ENCODE peak calls at places on chromosomes 3 and 15, in eight cellular contexts. E is BE2C, S is HFFc6, Z is mucosa of descending colon, Q is fibroblast of mammary gland, U is psoas muscle, R is foreskin keratinocyte, T is OCI-LY7. X is an unnamed sample.

GRCh38 chr3:58661836-58662235 is 4.7 kb downstream of the FAM3D start:
- DNase-seq in U (no peak), S (no peak), T (no peak), R (no peak), Q (no peak), E (no peak), Z (no peak), X (no peak)

GRCh38 chr3:37945407-37945802 is 45.2 kb upstream of the VILL start:
- DNase-seq in Q (no peak), S (no peak), Z (no peak), R (no peak), E (peak), T (no peak), U (no peak), X (no peak)

GRCh38 chr3:10744098-10744465 is 71.9 kb upstream of the SLC6A11 start:
- DNase-seq in U (no peak), Z (no peak), T (peak), R (no peak), E (peak), Q (no peak), S (peak), X (no peak)

GRCh38 chr3:110620118-110620517 is 451.5 kb upstream of the NECTIN3 start:
- DNase-seq in T (no peak), Q (no peak), S (no peak), U (no peak), E (no peak), Z (no peak), R (peak), X (no peak)

GRCh38 chr3:193830791-193831191 is 237.8 kb downstream of the OPA1 start:
- DNase-seq in T (no peak), S (no peak), E (no peak), Q (no peak), U (no peak), Z (no peak), R (peak), X (no peak)

GRCh38 chr15:67242665-67243064 is 11.8 kb downstream of the AAGAB start:
- DNase-seq in T (no peak), Z (no peak), Q (peak), U (no peak), R (peak), E (no peak), S (no peak), X (no peak)

GRCh38 chr3:152320201-152320617 is 51.5 kb downstream of the MBNL1 start:
- DNase-seq in U (no peak), E (peak), T (no peak), R (no peak), Z (no peak), S (peak), Q (peak), X (no peak)

GRCh38 chr3:129001101-129001816 is at the start of gene EFCC1:
- DNase-seq in T (no peak), R (no peak), Z (peak), Q (no peak), E (no peak), U (peak), S (no peak), X (no peak)

GRCh38 chr3:153210660-153211059 is 48.6 kb downstream of the RAP2B start:
- DNase-seq in E (no peak), R (peak), Q (peak), Z (no peak), T (no peak), U (no peak), S (no peak), X (no peak)

GRCh38 chr3:36832406-36832805 is 68.1 kb upstream of the DCLK3 start:
- DNase-seq in Z (no peak), Q (no peak), S (no peak), U (no peak), T (no peak), E (no peak), R (no peak), X (no peak)

GRCh38 chr3:36842275-36842674 is 77.9 kb upstream of the DCLK3 start:
- DNase-seq in R (no peak), Q (no peak), Z (no peak), T (no peak), U (no peak), S (no peak), E (no peak), X (no peak)

GRCh38 chr3:36833160-36833814 is 68.9 kb upstream of the DCLK3 start:
- DNase-seq in Z (no peak), T (no peak), Q (no peak), R (no peak), S (no peak), E (no peak), U (no peak), X (no peak)

GRCh38 chr3:36840453-36840921 is 76.1 kb upstream of the DCLK3 start:
- DNase-seq in R (no peak), Z (no peak), E (no peak), T (no peak), S (no peak), Q (peak), U (no peak), X (no peak)

DNA sequence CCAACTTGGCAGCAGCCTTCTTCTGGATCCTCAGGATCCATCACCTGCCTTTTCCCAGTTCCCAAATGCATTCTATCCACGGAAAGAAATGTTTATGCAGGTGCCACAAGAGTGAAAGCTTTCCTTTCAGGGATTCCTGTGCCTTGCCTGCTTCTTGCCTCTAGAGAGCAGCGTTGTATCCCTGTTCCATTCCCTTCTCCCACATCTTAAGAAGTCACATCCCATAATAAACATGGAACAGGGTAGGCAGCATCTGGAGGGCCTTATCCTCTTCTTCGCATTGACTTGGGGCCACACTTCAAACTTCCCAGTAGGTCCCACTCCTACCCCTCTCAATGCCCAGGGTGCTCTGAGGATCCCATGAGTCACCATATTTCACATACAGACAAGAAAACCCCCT is 72.7 kb upstream of the DCLK3 start:
- DNase-seq in R (no peak), Z (no peak), U (no peak), E (no peak), T (no peak), Q (no peak), S (no peak), X (no peak)
- TF ChIP-seq CTCF in R (peak), Z (no peak), U (no peak), E (peak), T (peak), Q (peak), S (no peak), X (no peak)

GRCh38 chr15:89321521-89322410 is 12.9 kb downstream of the POLG start:
- DNase-seq in S (no peak), Z (no peak), E (no peak), R (no peak), Q (no peak), T (no peak), U (no peak), X (no peak)
- TF ChIP-seq CTCF in S (peak), Z (no peak), E (peak), R (no peak), Q (peak), T (peak), U (no peak), X (peak)

GRCh38 chr3:43009547-43009946 is 30.4 kb downstream of the GASK1A start:
- DNase-seq in R (no peak), U (no peak), Z (no peak), S (no peak), E (no peak), Q (no peak), T (no peak), X (no peak)
- TF ChIP-seq CTCF in R (peak), U (no peak), Z (no peak), S (no peak), E (no peak), Q (no peak), T (no peak), X (no peak)

DNA sequence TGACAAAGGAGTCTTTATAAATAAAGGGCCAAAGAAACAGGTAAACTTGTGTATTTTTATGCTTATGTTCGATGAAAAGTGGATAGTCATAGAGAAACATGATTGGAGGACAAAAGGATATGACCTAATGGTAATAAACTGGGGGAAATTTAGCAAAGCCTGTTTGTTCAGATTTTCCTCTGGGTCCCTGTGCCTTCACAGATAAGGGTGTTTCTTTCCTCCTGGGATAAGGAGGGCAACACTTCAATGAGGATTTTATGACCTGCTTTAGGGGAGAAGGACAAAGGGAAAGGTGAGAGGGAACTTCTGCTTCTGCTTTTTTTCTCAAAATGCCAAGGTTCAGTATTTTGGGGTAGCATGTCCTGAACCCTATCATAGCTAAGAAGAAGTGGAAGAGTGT is 531.3 kb upstream of the ALCAM start:
- DNase-seq in Q (no peak), Z (no peak), T (no peak), R (no peak), U (no peak), S (no peak), E (no peak), X (no peak)
- TF ChIP-seq CTCF in Q (no peak), Z (no peak), T (no peak), R (no peak), U (no peak), S (no peak), E (no peak), X (no peak)

GRCh38 chr15:28191832-28192231 is 92.7 kb upstream of the OCA2 start:
- DNase-seq in Q (peak), S (peak), R (no peak), U (peak), T (no peak), Z (no peak), E (peak), X (no peak)
- TF ChIP-seq CTCF in Q (peak), S (peak), R (no peak), U (peak), T (no peak), Z (no peak), E (peak), X (peak)

GRCh38 chr15:29696950-29697738 is 125.1 kb downstream of the TJP1 start:
- DNase-seq in Z (no peak), T (no peak), U (no peak), Q (no peak), E (no peak), S (no peak), R (no peak), X (no peak)

GRCh38 chr15:29698030-29698701 is 124.1 kb downstream of the TJP1 start:
- DNase-seq in T (no peak), E (no peak), R (peak), S (peak), Z (no peak), U (no peak), Q (peak), X (no peak)

GRCh38 chr15:29692527-29692926 is 129.7 kb downstream of the TJP1 start:
- DNase-seq in T (no peak), R (no peak), U (no peak), E (no peak), Z (no peak), S (no peak), Q (no peak), X (no peak)

GRCh38 chr15:29693225-29693624 is 129.0 kb downstream of the TJP1 start:
- DNase-seq in R (no peak), U (no peak), T (no peak), E (no peak), Q (no peak), Z (no peak), S (no peak), X (no peak)

DNA sequence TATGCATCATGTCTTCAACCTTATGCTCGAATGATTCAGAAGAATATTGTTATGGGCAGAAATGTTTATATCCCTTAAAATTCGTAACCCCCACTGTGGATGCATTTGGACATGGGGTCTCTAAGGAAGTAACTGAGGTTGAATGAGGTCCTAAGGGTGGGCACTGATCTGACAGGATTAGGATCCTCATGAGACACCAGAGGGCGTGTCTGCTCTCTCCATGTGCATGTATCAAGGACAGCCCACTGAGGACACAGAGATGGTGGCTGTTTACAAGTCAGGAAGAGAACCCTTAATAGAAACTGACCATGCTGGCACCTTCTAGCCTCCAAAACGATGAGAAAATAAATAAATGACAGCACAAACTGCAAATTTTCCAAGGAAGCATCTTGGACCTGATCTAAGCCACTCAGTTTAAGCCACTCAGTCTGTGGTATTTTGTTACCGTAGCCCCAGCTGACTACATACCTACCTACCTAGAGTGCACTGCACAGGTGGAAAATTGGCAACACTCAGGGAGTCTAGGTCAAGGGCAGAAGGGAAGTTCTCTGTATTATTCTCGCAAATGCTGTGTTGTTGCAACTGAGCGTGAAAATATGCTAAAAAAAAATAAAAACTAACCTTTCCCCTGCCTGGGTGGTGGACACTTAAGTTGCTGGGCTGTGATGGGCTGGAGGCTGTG is 126.6 kb downstream of the TJP1 start:
- DNase-seq in Q (no peak), R (no peak), Z (no peak), E (no peak), T (peak), U (no peak), S (no peak), X (no peak)
- TF ChIP-seq CTCF in Q (no peak), R (peak), Z (no peak), E (peak), T (peak), U (no peak), S (no peak), X (no peak)

DNA sequence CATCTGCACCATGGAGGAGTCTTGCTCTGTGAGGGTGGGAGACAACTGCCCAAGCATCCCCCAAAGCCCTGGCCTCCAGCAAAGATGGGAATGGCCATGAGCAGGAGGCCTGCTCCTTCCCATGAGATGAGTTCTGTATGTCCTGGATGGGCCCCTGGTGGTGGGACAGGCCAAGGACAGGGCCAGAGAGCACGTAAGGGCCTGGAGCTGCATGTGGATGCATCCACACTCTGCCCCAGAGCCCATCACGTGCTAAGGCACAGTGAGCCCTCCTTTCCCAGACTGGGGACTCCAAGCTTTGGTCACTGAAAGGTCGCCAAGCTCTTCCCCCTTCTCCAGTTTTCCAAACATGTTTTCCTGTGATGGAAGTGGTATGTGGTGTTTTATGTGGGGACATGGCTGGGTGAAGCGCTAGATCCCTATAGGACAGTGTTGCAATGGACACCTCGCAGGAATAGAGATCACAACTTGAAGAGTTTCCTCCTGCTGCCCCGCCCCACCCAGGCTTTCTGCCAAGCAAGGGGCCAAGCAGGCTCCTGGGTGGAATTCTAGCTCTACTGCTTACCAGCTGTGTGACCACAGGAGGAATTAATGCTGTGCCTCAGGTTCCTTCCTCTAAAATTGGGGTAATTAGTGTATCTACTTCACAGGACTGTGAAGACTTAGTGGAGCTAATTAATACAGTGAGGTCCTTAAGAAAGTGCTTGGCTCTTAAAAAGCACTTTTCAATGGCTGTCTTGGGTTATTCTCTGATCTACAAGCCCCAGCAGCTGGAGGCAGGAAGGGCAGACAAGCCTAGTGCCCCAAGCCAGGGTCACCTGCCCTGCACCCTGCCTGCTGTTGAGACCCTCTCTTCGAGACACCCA is 106.4 kb upstream of the RPL32 start:
- DNase-seq in S (peak), Q (peak), T (no peak), E (no peak), U (peak), Z (no peak), R (peak), X (no peak)
- TF ChIP-seq CTCF in S (peak), Q (peak), T (no peak), E (no peak), U (peak), Z (no peak), R (peak), X (peak)

GRCh38 chr15:72117698-72118399 is at the start of gene MYO9A:
- DNase-seq in R (peak), S (peak), E (peak), T (peak), U (peak), Z (peak), Q (peak), X (peak)
- TF ChIP-seq CTCF in R (peak), S (peak), E (no peak), T (peak), U (peak), Z (peak), Q (no peak), X (no peak)

DNA sequence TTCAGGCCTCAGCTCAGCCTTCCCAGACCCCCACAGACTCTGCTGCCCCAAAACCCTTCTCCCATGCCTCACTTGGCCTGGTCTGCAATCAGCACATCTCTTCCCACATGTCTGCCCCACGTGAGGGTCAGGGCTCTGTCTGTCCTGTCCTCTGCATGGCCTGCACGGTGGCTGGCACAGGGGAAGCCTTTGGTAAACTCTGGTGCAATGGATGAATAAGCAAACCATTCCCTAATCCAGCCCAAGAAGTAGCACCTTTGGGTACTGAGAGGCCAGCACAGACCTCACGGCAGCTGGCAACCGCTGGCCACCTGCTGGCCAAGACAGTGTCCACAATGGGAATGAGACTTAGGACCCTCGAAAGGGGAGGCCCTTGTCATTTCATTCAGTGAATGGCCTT is 27.7 kb downstream of the ABTB1 start:
- DNase-seq in E (no peak), R (no peak), S (no peak), T (no peak), Q (no peak), Z (no peak), U (no peak), X (no peak)
- TF ChIP-seq CTCF in E (no peak), R (no peak), S (peak), T (no peak), Q (no peak), Z (no peak), U (no peak), X (peak)

GRCh38 chr3:97896547-97896946 is 74.7 kb downstream of the CRYBG3 start:
- DNase-seq in R (no peak), Z (no peak), Q (no peak), E (no peak), S (no peak), T (peak), U (no peak), X (no peak)
- TF ChIP-seq CTCF in R (peak), Z (no peak), Q (no peak), E (peak), S (no peak), T (peak), U (no peak), X (no peak)